ENCODE peak calls at places on chromosomes 16 and 17, in nine cellular contexts. D is H7, F is MV-4-11, R is DMS 273 treated with DMSO at 0.1 percent for 48 hours, J is tibial nerve, S is cardiac fibroblast, U is fibroblast of the conjunctiva, I is AML-193, X is activated T-helper 1 cell treated with Interleukin-2 at 50 U/mL for 16 hours. Q is an unnamed sample.

GRCh38 chr16:4987580-4988374 is 29.6 kb downstream of the SEC14L5 start:
- DNase-seq in D (peak), F (no peak), R (no peak), J (no peak), S (no peak), U (no peak), I (no peak), X (no peak), Q (no peak)

GRCh38 chr17:55446581-55447205 is 25.1 kb upstream of the MMD start:
- DNase-seq in D (no peak), F (no peak), R (no peak), J (no peak), S (no peak), U (no peak), I (no peak), X (no peak), Q (no peak)

GRCh38 chr17:32317353-32317752 is 24.6 kb downstream of the C17orf75 start:
- DNase-seq in D (no peak), F (no peak), R (no peak), J (no peak), S (no peak), U (no peak), I (no peak), X (no peak), Q (no peak)

GRCh38 chr17:77526259-77526711 is 385.5 kb downstream of the SEC14L1 start:
- DNase-seq in D (no peak), F (no peak), R (no peak), J (no peak), S (no peak), U (no peak), I (no peak), X (no peak), Q (no peak)

GRCh38 chr16:15599303-15600070 is 43.5 kb downstream of the MARF1 start:
- DNase-seq in D (no peak), F (no peak), R (no peak), J (no peak), S (no peak), U (no peak), I (no peak), X (no peak), Q (no peak)

GRCh38 chr16:85908889-85909584 is 10.1 kb downstream of the IRF8 start:
- DNase-seq in D (no peak), F (peak), R (no peak), J (no peak), S (no peak), U (no peak), I (no peak), X (no peak), Q (no peak)

GRCh38 chr16:89909777-89910716 is 8.6 kb upstream of the MC1R start:
- DNase-seq in D (peak), F (peak), R (no peak), J (peak), S (peak), U (peak), I (peak), X (peak), Q (peak)

GRCh38 chr16:79328327-79329162 is 272.0 kb downstream of the MAF start:
- DNase-seq in D (peak), F (no peak), R (no peak), J (no peak), S (no peak), U (no peak), I (no peak), X (no peak), Q (peak)

GRCh38 chr16:84603115-84603816 is 14.6 kb downstream of the COTL1 start:
- DNase-seq in D (no peak), F (peak), R (no peak), J (peak), S (peak), U (peak), I (peak), X (no peak), Q (no peak)

Q was measured in cerebellum.